ENCODE peak calls at places on chromosomes 5 and 9, in five cellular contexts. X is nucleus accumbens, M is tibial artery, H is neuronal stem cell, E is D721Med. R is an unnamed sample.

GRCh38 chr9:137078701-137079400 is 1.5 kb downstream of the UAP1L1 start:
- DNase-seq in X (no peak), M (no peak), H (no peak), E (no peak), R (no peak)

GRCh38 chr5:68015933-68016332 is 199.6 kb upstream of the PIK3R1 start:
- DNase-seq in X (no peak), M (no peak), H (no peak), E (no peak), R (no peak)

GRCh38 chr5:164383662-164384061 is 878.2 kb downstream of the MAT2B start:
- DNase-seq in X (no peak), M (no peak), H (no peak), E (no peak), R (no peak)

GRCh38 chr5:169695919-169696490 is 58.9 kb downstream of the DOCK2 start:
- DNase-seq in X (no peak), M (no peak), H (no peak), E (no peak), R (no peak)

GRCh38 chr5:138054863-138055558 is 22.1 kb upstream of the FAM13B start:
- DNase-seq in X (peak; percentile 44), M (no peak), H (peak; percentile 23), E (no peak), R (peak; percentile 53)

GRCh38 chr5:150114773-150115408 is 28.5 kb upstream of the CSF1R start:
- DNase-seq in X (no peak), M (peak; percentile 72), H (no peak), E (peak; percentile 6), R (peak; percentile 20)

GRCh38 chr5:139952464-139953070 is 90.5 kb downstream of the NRG2 start:
- DNase-seq in X (no peak), M (no peak), H (no peak), E (no peak), R (no peak)

GRCh38 chr5:127876384-127876783 is 173.2 kb downstream of the CCDC192 start:
- DNase-seq in X (no peak), M (no peak), H (no peak), E (no peak), R (no peak)

GRCh38 chr9:79046401-79046800 is 525.4 kb upstream of the TLE4 start:
- DNase-seq in X (no peak), M (no peak), H (no peak), E (no peak), R (no peak)

GRCh38 chr5:76199321-76200318 is 116.4 kb downstream of the SV2C start:
- DNase-seq in X (no peak), M (no peak), H (no peak), E (no peak), R (no peak)

GRCh38 chr5:142753114-142753764 is 16.9 kb upstream of the ARHGAP26 start:
- DNase-seq in X (peak; percentile 5), M (peak; percentile 95), H (no peak), E (no peak), R (peak; percentile 21)

GRCh38 chr9:93233033-93233432 is 49.1 kb downstream of the WNK2 start:
- DNase-seq in X (no peak), M (no peak), H (no peak), E (no peak), R (no peak)

GRCh38 chr5:62488531-62488930 is 76.0 kb downstream of the IPO11 start:
- DNase-seq in X (no peak), M (no peak), H (no peak), E (no peak), R (no peak)

GRCh38 chr9:134192951-134193731 is 28.8 kb upstream of the RNU6ATAC start:
- DNase-seq in X (no peak), M (peak; percentile 56), H (no peak), E (no peak), R (no peak)

GRCh38 chr5:139744471-139745120 is 51.0 kb upstream of the PSD2 start:
- DNase-seq in X (no peak), M (no peak), H (no peak), E (peak; percentile 85), R (peak; percentile 52)

GRCh38 chr9:125407432-125407973 is 145.9 kb downstream of the GAPVD1 start:
- DNase-seq in X (no peak), M (no peak), H (no peak), E (no peak), R (no peak)

GRCh38 chr5:14204785-14205321 is 61.7 kb downstream of the TRIO start:
- DNase-seq in X (no peak), M (peak; percentile 77), H (no peak), E (no peak), R (no peak)

GRCh38 chr5:106399381-106399780 is 1271.4 kb downstream of the EFNA5 start:
- DNase-seq in X (no peak), M (no peak), H (no peak), E (no peak), R (no peak)

GRCh38 chr5:180499684-180500083 is 5.5 kb downstream of the CNOT6 start:
- DNase-seq in X (no peak), M (no peak), H (no peak), E (no peak), R (no peak)

GRCh38 chr5:159017787-159018186 is 81.9 kb downstream of the EBF1 start:
- DNase-seq in X (no peak), M (peak; percentile 84), H (no peak), E (no peak), R (no peak)

GRCh38 chr9:70902705-70903131 is 218.7 kb downstream of the TRPM3 start:
- DNase-seq in X (no peak), M (no peak), H (no peak), E (no peak), R (no peak)

GRCh38 chr5:96753848-96754247 is 53.9 kb downstream of the ERAP1 start:
- DNase-seq in X (no peak), M (no peak), H (no peak), E (no peak), R (no peak)

GRCh38 chr5:67255881-67256280 is 59.3 kb upstream of the CD180 start:
- DNase-seq in X (no peak), M (no peak), H (no peak), E (no peak), R (no peak)

GRCh38 chr9:131227112-131228058 is 48.9 kb downstream of the FAM78A start:
- DNase-seq in X (no peak), M (no peak), H (no peak), E (no peak), R (no peak)

GRCh38 chr5:141898448-141899094 is 20.4 kb upstream of the PCDH1 start:
- DNase-seq in X (no peak), M (no peak), H (no peak), E (no peak), R (no peak)

GRCh38 chr5:36125868-36126267 is 25.8 kb downstream of the LMBRD2 start:
- DNase-seq in X (no peak), M (no peak), H (no peak), E (no peak), R (no peak)

GRCh38 chr9:127139775-127140174 is 17.3 kb upstream of the ANGPTL2 start:
- DNase-seq in X (no peak), M (peak; percentile 35), H (no peak), E (no peak), R (no peak)

R was measured in hippocampal formation.